ENCODE peak calls at places on chromosomes 13 and 19, in four cellular contexts. O is IMR-90, K is neuronal stem cell, L is mesendoderm. Y is an unnamed sample.

GRCh38 chr19:2199215-2199614 is 35.5 kb downstream of the DOT1L start:
- DNase-seq in O (no peak), K (peak; percentile 30), L (peak; percentile 54), Y (peak; percentile 80)

GRCh38 chr13:38053896-38054295 is 184.3 kb upstream of the TRPC4 start:
- DNase-seq in O (no peak), K (no peak), L (no peak), Y (no peak)

GRCh38 chr19:57709616-57710015 is 612 bp upstream of the ZNF154 start:
- DNase-seq in O (no peak), K (no peak), L (peak; percentile 28), Y (peak; percentile 31)

GRCh38 chr13:49220856-49221614 is 897 bp downstream of the MLNR start:
- DNase-seq in O (peak; percentile 12), K (no peak), L (peak; percentile 37), Y (peak; percentile 41)

GRCh38 chr13:26184791-26185250 is 37.3 kb downstream of the RNF6 start:
- DNase-seq in O (peak; percentile 74), K (peak; percentile 43), L (peak; percentile 66), Y (peak; percentile 60)

GRCh38 chr13:75647126-75647784 is 11.1 kb downstream of the LMO7 start:
- DNase-seq in O (peak; percentile 55), K (no peak), L (no peak), Y (no peak)

GRCh38 chr13:44921478-44921877 is 67.8 kb downstream of the NUFIP1 start:
- DNase-seq in O (no peak), K (no peak), L (no peak), Y (peak; percentile 39)

GRCh38 chr19:43562211-43562697 is 13.1 kb downstream of the XRCC1 start:
- DNase-seq in O (no peak), K (no peak), L (no peak), Y (no peak)

GRCh38 chr19:10918359-10918758 is 10.1 kb downstream of the YIPF2 start:
- DNase-seq in O (no peak), K (no peak), L (no peak), Y (peak; percentile 13)

GRCh38 chr19:49114630-49115363 is 627 bp downstream of the LIN7B start:
- DNase-seq in O (peak; percentile 33), K (peak; percentile 77), L (peak; percentile 75), Y (peak; percentile 83)

GRCh38 chr19:10677796-10678195 is 23.4 kb upstream of the QTRT1 start:
- DNase-seq in O (no peak), K (no peak), L (no peak), Y (no peak)

GRCh38 chr19:3343619-3344502 is 22.5 kb upstream of the NFIC start:
- DNase-seq in O (peak; percentile 78), K (no peak), L (peak; percentile 55), Y (peak; percentile 62)

GRCh38 chr13:38538412-38538811 is 148.5 kb upstream of the FREM2 start:
- DNase-seq in O (no peak), K (no peak), L (peak; percentile 51), Y (peak; percentile 38)

GRCh38 chr19:33214621-33215020 is 11.0 kb downstream of the SLC7A10 start:
- DNase-seq in O (peak; percentile 35), K (no peak), L (peak; percentile 66), Y (peak; percentile 79)

GRCh38 chr13:51525567-51526165 is 58.6 kb upstream of the WDFY2 start:
- DNase-seq in O (peak; percentile 72), K (no peak), L (peak; percentile 62), Y (no peak)

GRCh38 chr13:111975539-111976473 is 91.1 kb upstream of the SOX1 start:
- DNase-seq in O (no peak), K (no peak), L (no peak), Y (no peak)

GRCh38 chr19:46787331-46788100 is 878 bp downstream of the SLC1A5 start:
- DNase-seq in O (peak; percentile 63), K (peak; percentile 52), L (peak; percentile 84), Y (peak; percentile 56)

GRCh38 chr13:89936256-89936655 is 1411.2 kb upstream of the MIR17HG start:
- DNase-seq in O (no peak), K (no peak), L (no peak), Y (no peak)

GRCh38 chr13:95195146-95195545 is 106.1 kb downstream of the ABCC4 start:
- DNase-seq in O (no peak), K (no peak), L (no peak), Y (no peak)

GRCh38 chr19:16938211-16938610 is 49.4 kb downstream of the F2RL3 start:
- DNase-seq in O (no peak), K (no peak), L (no peak), Y (no peak)

GRCh38 chr13:99250977-99251825 is 7.0 kb downstream of the GPR18 start:
- DNase-seq in O (no peak), K (no peak), L (no peak), Y (no peak)

GRCh38 chr13:111337741-111338140 is 17.3 kb downstream of the TEX29 start:
- DNase-seq in O (peak; percentile 19), K (no peak), L (no peak), Y (peak; percentile 9)

GRCh38 chr13:108785844-108786243 is 156.4 kb downstream of the MYO16 start:
- DNase-seq in O (no peak), K (peak; percentile 4), L (no peak), Y (no peak)

GRCh38 chr19:10228925-10229324 is 2.2 kb downstream of the S1PR2 start:
- DNase-seq in O (peak; percentile 41), K (no peak), L (peak; percentile 80), Y (peak; percentile 66)

GRCh38 chr19:33683881-33684549 is 62.3 kb downstream of the CHST8 start:
- DNase-seq in O (peak; percentile 18), K (peak; percentile 75), L (peak; percentile 84), Y (peak; percentile 90)

GRCh38 chr19:46650445-46650844 is 10.5 kb downstream of the DACT3 start:
- DNase-seq in O (no peak), K (no peak), L (no peak), Y (no peak)

GRCh38 chr19:50531171-50531612 is 17.5 kb upstream of the ASPDH start:
- DNase-seq in O (no peak), K (no peak), L (no peak), Y (no peak)

DNA sequence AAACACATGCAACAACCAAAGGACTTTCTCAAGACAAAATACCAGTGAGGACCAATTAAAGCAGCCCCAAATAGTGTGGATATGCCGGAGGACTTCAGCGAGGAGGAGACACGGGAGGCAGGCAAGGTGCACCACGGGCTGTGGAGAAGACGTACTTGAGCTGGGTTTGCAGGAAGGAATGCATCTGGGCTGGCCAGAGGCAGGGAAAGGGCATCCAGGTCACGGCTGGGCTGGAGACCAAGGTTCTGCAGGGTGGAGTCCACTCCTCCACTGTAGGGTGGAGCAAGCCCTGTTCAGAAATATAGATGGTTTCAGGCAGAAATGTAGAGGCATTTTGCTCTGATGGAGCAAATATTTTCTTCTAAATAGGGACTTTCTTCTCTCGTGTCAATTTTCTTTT is 36.6 kb upstream of the MEDAG start:
- DNase-seq in O (peak; percentile 50), K (no peak), L (no peak), Y (no peak)
- H3K79me1 ChIP-seq in O (peaks cover 19% of the 10 kb centered on the region), K (no peaks in the 10 kb centered on the region), L (no peaks in the 10 kb centered on the region), Y (no peaks in the 10 kb centered on the region)

GRCh38 chr19:38685666-38686529 is 38.4 kb downstream of the ACTN4 start:
- DNase-seq in O (peak; percentile 73), K (no peak), L (peak; percentile 85), Y (peak; percentile 56)
- H3K79me1 ChIP-seq in O (peaks cover 84% of the 10 kb centered on the region), K (peaks cover 12% of the 10 kb centered on the region), L (peaks cover 28% of the 10 kb centered on the region), Y (peaks cover 3% of the 10 kb centered on the region)

DNA sequence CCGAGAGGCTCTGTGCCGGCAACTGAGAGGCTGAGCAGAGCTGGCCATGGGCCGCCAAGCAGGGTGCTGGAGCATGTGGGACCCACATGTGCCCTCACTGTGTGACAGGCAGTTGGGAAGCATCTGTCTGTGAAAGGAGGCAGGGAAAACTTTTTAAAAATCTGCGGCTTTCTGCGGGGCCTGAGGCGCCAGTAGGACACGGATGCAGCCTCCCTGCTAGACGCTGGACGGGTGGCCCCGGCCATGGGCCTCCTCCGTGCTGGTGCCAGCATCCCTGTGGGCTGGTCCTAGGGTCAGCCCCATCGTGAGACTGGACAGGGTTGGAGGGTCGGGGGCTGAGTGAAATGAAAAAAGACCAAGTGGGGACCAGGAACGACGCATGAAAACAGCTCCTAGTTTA is 20.9 kb upstream of the DCUN1D2 start:
- DNase-seq in O (no peak), K (no peak), L (no peak), Y (no peak)
- H3K79me1 ChIP-seq in O (peaks cover 42% of the 10 kb centered on the region), K (peaks cover 4% of the 10 kb centered on the region), L (peaks cover 10% of the 10 kb centered on the region), Y (no peaks in the 10 kb centered on the region)

DNA sequence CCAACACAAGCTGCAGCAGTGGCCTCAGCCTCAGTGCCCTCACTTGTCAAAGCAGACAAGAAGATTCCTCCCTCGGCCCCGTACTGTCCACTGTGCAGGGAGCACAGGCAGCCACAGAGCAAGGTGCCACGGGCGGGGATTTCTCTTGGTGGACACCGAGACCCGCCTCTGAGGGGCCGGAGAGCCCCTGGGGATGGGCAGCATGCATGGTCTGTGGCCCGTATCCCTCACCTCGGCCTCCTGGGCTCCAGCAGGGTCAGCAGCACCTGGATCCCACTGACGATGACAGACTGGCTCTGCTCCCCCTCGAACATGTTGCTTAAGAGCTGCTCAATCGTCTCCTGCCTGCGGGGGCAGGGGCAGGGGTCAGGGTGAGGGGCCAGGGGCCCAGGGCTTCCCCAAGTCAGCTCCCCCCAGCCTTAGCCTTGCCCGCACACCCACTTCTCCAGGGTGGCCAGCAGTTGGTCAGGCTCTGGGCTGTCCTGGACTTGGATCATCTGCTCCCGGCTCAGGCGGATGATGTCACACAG is 13.4 kb upstream of the TMEM86B start:
- DNase-seq in O (no peak), K (no peak), L (no peak), Y (no peak)
- H3K79me1 ChIP-seq in O (peaks cover 45% of the 10 kb centered on the region), K (peaks cover 11% of the 10 kb centered on the region), L (peaks cover 4% of the 10 kb centered on the region), Y (no peaks in the 10 kb centered on the region)

GRCh38 chr19:12667903-12668302 is 1.3 kb downstream of the WDR83 start:
- DNase-seq in O (no peak), K (no peak), L (no peak), Y (no peak)
- H3K79me1 ChIP-seq in O (peaks cover 69% of the 10 kb centered on the region), K (peaks cover 27% of the 10 kb centered on the region), L (peaks cover 18% of the 10 kb centered on the region), Y (no peaks in the 10 kb centered on the region)